ENCODE peak calls at places on chromosomes 11 and 22, in ten cellular contexts. A is MM.1S; S is aorta; B is psoas muscle; F is pancreas; Y is A549; R is Caco-2; L is tibial nerve; N is CD8-positive, alpha-beta memory T cell; Q is lower lobe of right lung. U is an unnamed sample.

GRCh38 chr11:33530824-33531223 is 169.8 kb downstream of the C11orf91 start:
- DNase-seq in A (no peak), S (no peak), B (no peak), F (no peak), Y (no peak), R (no peak), L (no peak), N (no peak), Q (no peak), U (no peak)

GRCh38 chr22:39959640-39960447 is at the start of gene TMA7B:
- DNase-seq in A (no peak), S (no peak), B (no peak), F (no peak), Y (peak; percentile 15), R (no peak), L (no peak), N (peak; percentile 52), Q (no peak), U (no peak)

GRCh38 chr11:134272381-134273316 is 3.5 kb upstream of the GLB1L3 start:
- DNase-seq in A (no peak), S (no peak), B (no peak), F (no peak), Y (no peak), R (peak; percentile 75), L (no peak), N (no peak), Q (no peak), U (no peak)

GRCh38 chr11:73055002-73055401 is 87.1 kb downstream of the FCHSD2 start:
- DNase-seq in A (no peak), S (no peak), B (no peak), F (no peak), Y (no peak), R (no peak), L (no peak), N (no peak), Q (no peak), U (no peak)

GRCh38 chr11:65391007-65391406 is 4.6 kb downstream of the FRMD8 start:
- DNase-seq in A (no peak), S (no peak), B (no peak), F (no peak), Y (peak; percentile 30), R (peak; percentile 46), L (no peak), N (no peak), Q (no peak), U (no peak)

GRCh38 chr11:1922411-1923113 is 3.1 kb downstream of the TNNT3 start:
- DNase-seq in A (no peak), S (peak; percentile 58), B (peak; percentile 65), F (no peak), Y (no peak), R (no peak), L (no peak), N (no peak), Q (no peak), U (no peak)

GRCh38 chr11:72229925-72230763 is 5.6 kb downstream of the INPPL1 start:
- DNase-seq in A (no peak), S (peak; percentile 43), B (no peak), F (no peak), Y (no peak), R (no peak), L (no peak), N (no peak), Q (no peak), U (no peak)

GRCh38 chr11:122864386-122864785 is 18.2 kb upstream of the JHY start:
- DNase-seq in A (no peak), S (no peak), B (no peak), F (no peak), Y (no peak), R (no peak), L (no peak), N (no peak), Q (no peak), U (no peak)

GRCh38 chr22:50175921-50176849 is 5.7 kb downstream of the PANX2 start:
- DNase-seq in A (no peak), S (peak; percentile 37), B (peak; percentile 45), F (no peak), Y (no peak), R (no peak), L (no peak), N (no peak), Q (peak; percentile 31), U (no peak)

GRCh38 chr22:33850227-33850626 is 70.0 kb downstream of the LARGE1 start:
- DNase-seq in A (no peak), S (no peak), B (no peak), F (no peak), Y (no peak), R (no peak), L (no peak), N (no peak), Q (no peak), U (no peak)

GRCh38 chr22:41369837-41370236 is 11.9 kb upstream of the TEF start:
- DNase-seq in A (no peak), S (no peak), B (no peak), F (peak; percentile 67), Y (no peak), R (no peak), L (no peak), N (no peak), Q (no peak), U (no peak)

GRCh38 chr22:29593923-29594322 is 9.5 kb upstream of the NF2 start:
- DNase-seq in A (no peak), S (no peak), B (no peak), F (no peak), Y (no peak), R (no peak), L (no peak), N (no peak), Q (no peak), U (no peak)

GRCh38 chr11:64675417-64676252 is 47.4 kb downstream of the NRXN2 start:
- DNase-seq in A (no peak), S (peak; percentile 93), B (peak; percentile 96), F (no peak), Y (peak; percentile 64), R (no peak), L (peak; percentile 42), N (no peak), Q (no peak), U (no peak)

GRCh38 chr11:64744544-64745218 is 739 bp upstream of the RASGRP2 start:
- DNase-seq in A (no peak), S (no peak), B (peak; percentile 65), F (no peak), Y (no peak), R (no peak), L (no peak), N (no peak), Q (no peak), U (no peak)

GRCh38 chr11:79623375-79623774 is 182.5 kb upstream of the TENM4 start:
- DNase-seq in A (no peak), S (no peak), B (no peak), F (no peak), Y (no peak), R (no peak), L (no peak), N (no peak), Q (no peak), U (no peak)
- H3K4me1 ChIP-seq in A (peaks cover 7% of the 10 kb centered on the region), S (no peaks in the 10 kb centered on the region), B (no peaks in the 10 kb centered on the region), F (no peaks in the 10 kb centered on the region), Y (no peaks in the 10 kb centered on the region), R (peaks cover 16% of the 10 kb centered on the region), L (no peaks in the 10 kb centered on the region), N (no peaks in the 10 kb centered on the region), Q (no peaks in the 10 kb centered on the region), U (no peaks in the 10 kb centered on the region)

GRCh38 chr11:117092951-117093590 is 5.2 kb downstream of the SIK3 start:
- DNase-seq in A (no peak), S (no peak), B (no peak), F (no peak), Y (no peak), R (no peak), L (no peak), N (no peak), Q (no peak), U (no peak)

GRCh38 chr11:117096973-117097566 is 1.2 kb downstream of the SIK3 start:
- DNase-seq in A (no peak), S (no peak), B (no peak), F (no peak), Y (no peak), R (no peak), L (no peak), N (no peak), Q (no peak), U (no peak)

GRCh38 chr11:117096140-117096972 is 1.9 kb downstream of the SIK3 start:
- DNase-seq in A (peak; percentile 55), S (no peak), B (no peak), F (no peak), Y (no peak), R (peak; percentile 83), L (no peak), N (peak; percentile 80), Q (no peak), U (no peak)

GRCh38 chr11:117095301-117096139 is 2.7 kb downstream of the SIK3 start:
- DNase-seq in A (no peak), S (no peak), B (no peak), F (no peak), Y (no peak), R (peak; percentile 57), L (no peak), N (peak; percentile 38), Q (no peak), U (no peak)

DNA sequence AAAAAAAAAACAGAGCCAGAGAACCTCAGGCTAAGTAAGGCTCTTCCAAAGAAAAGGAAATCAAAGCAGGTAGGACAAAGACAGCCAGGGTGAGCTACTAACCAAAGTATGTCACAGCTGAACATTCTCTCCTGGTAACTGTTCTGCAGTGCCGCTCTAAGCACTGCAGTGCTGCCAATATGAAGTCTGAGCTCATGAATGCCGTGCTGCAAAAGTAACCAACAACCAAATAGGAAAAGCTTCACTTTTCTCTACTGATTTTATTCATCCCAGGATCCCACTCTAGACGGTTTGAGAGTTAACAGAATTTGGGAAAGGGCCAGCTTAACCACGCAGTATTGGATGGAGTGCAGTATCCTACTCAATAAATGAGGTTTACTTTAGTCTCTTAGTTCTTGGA is 3.5 kb downstream of the SIK3 start:
- DNase-seq in A (no peak), S (no peak), B (no peak), F (no peak), Y (no peak), R (no peak), L (no peak), N (no peak), Q (no peak), U (no peak)
- H3K4me1 ChIP-seq in A (peaks cover 32% of the 10 kb centered on the region), S (peaks cover 3% of the 10 kb centered on the region), B (peaks cover 57% of the 10 kb centered on the region), F (peaks cover 34% of the 10 kb centered on the region), Y (peaks cover 51% of the 10 kb centered on the region), R (peaks cover 70% of the 10 kb centered on the region), L (peaks cover 28% of the 10 kb centered on the region), N (peaks cover 65% of the 10 kb centered on the region), Q (peaks cover 54% of the 10 kb centered on the region), U (no peaks in the 10 kb centered on the region)

DNA sequence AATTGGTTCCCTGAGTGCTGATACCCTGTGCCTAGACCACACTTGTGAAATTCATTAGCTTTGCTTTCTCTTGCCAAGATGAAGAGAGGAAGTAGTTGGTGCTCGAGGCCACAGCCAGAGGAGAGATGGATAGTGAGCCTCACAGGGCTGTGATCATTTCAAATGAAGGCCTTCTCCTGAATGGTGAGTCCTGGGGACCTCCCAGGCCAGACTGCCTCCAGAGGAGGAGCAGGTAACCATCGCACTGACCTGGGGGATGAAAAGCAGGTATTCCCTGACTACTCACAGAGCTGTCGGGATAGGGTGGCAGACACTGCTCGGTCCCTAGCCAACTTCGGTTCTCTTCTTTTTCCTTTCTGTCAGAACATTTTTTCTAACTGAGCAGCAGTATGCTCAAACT is 4.8 kb upstream of the FXYD6 start:
- DNase-seq in A (no peak), S (no peak), B (no peak), F (no peak), Y (no peak), R (no peak), L (no peak), N (no peak), Q (no peak), U (no peak)
- H3K4me1 ChIP-seq in A (no peaks in the 10 kb centered on the region), S (no peaks in the 10 kb centered on the region), B (peaks cover 4% of the 10 kb centered on the region), F (peaks cover 2% of the 10 kb centered on the region), Y (no peaks in the 10 kb centered on the region), R (peaks cover 8% of the 10 kb centered on the region), L (no peaks in the 10 kb centered on the region), N (peaks cover 6% of the 10 kb centered on the region), Q (peaks cover 35% of the 10 kb centered on the region), U (peaks cover 5% of the 10 kb centered on the region)

GRCh38 chr11:3905080-3905953 is 49.9 kb downstream of the STIM1 start:
- DNase-seq in A (peak; percentile 46), S (no peak), B (no peak), F (peak; percentile 3), Y (peak; percentile 62), R (peak; percentile 78), L (no peak), N (peak; percentile 78), Q (peak; percentile 57), U (no peak)
- H3K4me1 ChIP-seq in A (peaks cover 34% of the 10 kb centered on the region), S (peaks cover 3% of the 10 kb centered on the region), B (peaks cover 79% of the 10 kb centered on the region), F (peaks cover 6% of the 10 kb centered on the region), Y (peaks cover 57% of the 10 kb centered on the region), R (peaks cover 43% of the 10 kb centered on the region), L (peaks cover 35% of the 10 kb centered on the region), N (peaks cover 77% of the 10 kb centered on the region), Q (peaks cover 53% of the 10 kb centered on the region), U (no peaks in the 10 kb centered on the region)

U was measured in iPS DF 6.9.